ENCODE peak calls at places on chromosomes 11 and 22, in ten cellular contexts. A is GM20000, Z is psoas muscle, G is HL-60, M is NCI-H446, E is EL, C is neural progenitor cell, N is tibial nerve, L is T47D, D is AML-193. V is an unnamed sample.

GRCh38 chr22:26047920-26048319 is 121.3 kb upstream of the SEZ6L start:
- DNase-seq in E (no peak), C (no peak), Z (no peak), G (no peak), L (no peak), D (no peak), N (no peak), A (no peak), M (no peak), V (no peak)

GRCh38 chr11:129374993-129375721 is 491 bp upstream of the BARX2 start:
- DNase-seq in A (peak), M (no peak), D (no peak), C (no peak), L (peak), E (no peak), G (no peak), Z (peak), N (no peak), V (peak)

GRCh38 chr22:41822289-41823057 is 10.4 kb upstream of the SREBF2 start:
- DNase-seq in E (peak), L (no peak), A (peak), D (peak), C (peak), G (no peak), Z (no peak), M (peak), N (no peak), V (peak)

GRCh38 chr11:68380786-68381622 is 68.6 kb downstream of the LRP5 start:
- DNase-seq in D (no peak), G (no peak), Z (no peak), M (no peak), N (no peak), C (no peak), E (no peak), L (peak), A (no peak), V (no peak)

GRCh38 chr11:20839231-20839630 is 169.8 kb downstream of the NELL1 start:
- DNase-seq in M (no peak), A (no peak), L (no peak), G (no peak), E (no peak), N (no peak), Z (no peak), C (no peak), D (no peak), V (no peak)

GRCh38 chr11:77312107-77312506 is 10.6 kb upstream of the GDPD4 start:
- DNase-seq in D (no peak), C (no peak), E (no peak), L (no peak), G (no peak), Z (no peak), N (no peak), M (no peak), A (no peak), V (no peak)

GRCh38 chr11:84871116-84871515 is 756.0 kb downstream of the DLG2 start:
- DNase-seq in N (no peak), M (no peak), E (no peak), A (no peak), C (no peak), Z (no peak), G (no peak), D (no peak), L (no peak), V (no peak)

GRCh38 chr11:68825603-68826002 is 16.1 kb downstream of the CPT1A start:
- DNase-seq in M (no peak), N (no peak), G (peak), C (peak), E (peak), Z (no peak), D (no peak), L (no peak), A (no peak), V (peak)

GRCh38 chr22:35399114-35399677 is 744 bp upstream of the MCM5 start:
- DNase-seq in L (no peak), Z (no peak), M (no peak), G (no peak), D (no peak), C (no peak), A (no peak), E (no peak), N (no peak), V (no peak)

GRCh38 chr11:95245038-95245437 is 14.0 kb upstream of the SESN3 start:
- DNase-seq in E (no peak), C (peak), D (no peak), N (no peak), M (no peak), A (no peak), Z (no peak), L (no peak), G (no peak), V (no peak)

GRCh38 chr22:26646158-26646557 is 11.2 kb upstream of the MIAT start:
- DNase-seq in D (no peak), Z (no peak), M (no peak), A (no peak), C (no peak), N (no peak), G (no peak), E (peak), L (no peak), V (no peak)

GRCh38 chr22:37206841-37207821 is 5.1 kb downstream of the SSTR3 start:
- DNase-seq in D (no peak), Z (no peak), N (no peak), A (no peak), E (no peak), C (no peak), L (no peak), G (no peak), M (no peak), V (no peak)

GRCh38 chr11:57668467-57668890 is 565 bp downstream of the ZDHHC5 start:
- DNase-seq in M (no peak), L (no peak), D (no peak), C (no peak), G (peak), Z (no peak), E (peak), A (no peak), N (no peak), V (no peak)

GRCh38 chr11:128582496-128583366 is 4.6 kb downstream of the ETS1 start:
- DNase-seq in L (peak), C (peak), M (no peak), E (peak), Z (peak), G (peak), N (no peak), D (peak), A (no peak), V (peak)

GRCh38 chr11:2294340-2295290 is 7.1 kb downstream of the C11orf21 start:
- DNase-seq in C (peak), D (no peak), E (no peak), Z (no peak), A (no peak), N (no peak), L (no peak), G (no peak), M (no peak), V (no peak)

GRCh38 chr22:50250555-50251471 is at the start of gene HDAC10:
- DNase-seq in N (no peak), C (peak), G (peak), A (peak), L (peak), D (peak), Z (peak), M (peak), E (peak), V (peak)